ENCODE peak calls at places on chromosomes 7 and 10, in six cellular contexts. C, B, H, L, E and Y are unnamed samples.

GRCh38 chr10:83871486-83872081 is 267.7 kb upstream of the GHITM start:
- DNase-seq in B (peak; percentile 10), H (peak; percentile 23), L (peak; percentile 73), C (peak; percentile 17), E (peak; percentile 62), Y (peak; percentile 36)

GRCh38 chr7:83130623-83131545 is 31.8 kb downstream of the PCLO start:
- DNase-seq in C (no peak), B (no peak), E (no peak), H (no peak), L (no peak), Y (no peak)

GRCh38 chr10:16848562-16849154 is 31.4 kb upstream of the RSU1 start:
- DNase-seq in E (no peak), B (no peak), L (no peak), C (no peak), H (no peak), Y (no peak)

GRCh38 chr7:22759721-22760120 is 32.7 kb downstream of the IL6 start:
- DNase-seq in H (no peak), C (no peak), L (no peak), B (no peak), E (no peak), Y (no peak)

GRCh38 chr10:22053048-22053447 is 49.5 kb upstream of the DNAJC1 start:
- DNase-seq in C (no peak), L (no peak), B (no peak), E (no peak), H (no peak), Y (no peak)

GRCh38 chr10:130301026-130301892 is 165.1 kb downstream of the GLRX3 start:
- DNase-seq in E (peak; percentile 58), B (no peak), H (no peak), C (peak; percentile 62), L (no peak), Y (no peak)

GRCh38 chr10:120646159-120646558 is 189.1 kb downstream of the PLPP4 start:
- DNase-seq in E (no peak), B (no peak), H (no peak), L (no peak), C (no peak), Y (no peak)

GRCh38 chr10:92074126-92074887 is 150.7 kb downstream of the BTAF1 start:
- DNase-seq in H (no peak), C (no peak), B (no peak), E (no peak), L (no peak), Y (no peak)

GRCh38 chr10:14571866-14572507 is 202.7 kb downstream of the FAM107B start:
- DNase-seq in B (no peak), L (peak; percentile 92), H (peak; percentile 75), E (peak; percentile 60), C (no peak), Y (no peak)

GRCh38 chr7:11539853-11540252 is 292.1 kb downstream of the THSD7A start:
- DNase-seq in L (no peak), H (no peak), E (no peak), B (no peak), C (no peak), Y (no peak)

GRCh38 chr10:100697070-100697469 is 48.3 kb upstream of the PAX2 start:
- DNase-seq in C (no peak), E (no peak), L (peak; percentile 60), B (no peak), H (no peak), Y (no peak)

GRCh38 chr7:32222251-32222900 is 152.2 kb upstream of the PDE1C start:
- DNase-seq in H (no peak), L (no peak), E (no peak), C (no peak), B (no peak), Y (no peak)